ENCODE peak calls at places on chromosomes 16 and 17, in five cellular contexts. Q is progenitor cell of endocrine pancreas, K is thoracic aorta, O is NCI-H69, N is RWPE1. A is an unnamed sample.

GRCh38 chr16:30567160-30567990 is 4.1 kb downstream of the ZNF688 start:
- DNase-seq in Q (no peak), K (no peak), O (peak), N (peak), A (peak)

GRCh38 chr16:79146-80054 is 1.4 kb downstream of the MPG start:
- DNase-seq in Q (no peak), K (no peak), O (no peak), N (no peak), A (no peak)

GRCh38 chr16:47460301-47460754 is 535 bp downstream of the ITFG1 start:
- DNase-seq in Q (no peak), K (no peak), O (peak), N (peak), A (no peak)

GRCh38 chr16:30874244-30874820 is 19.5 kb downstream of the BCL7C start:
- DNase-seq in Q (no peak), K (no peak), O (peak), N (no peak), A (no peak)

GRCh38 chr16:7423436-7423941 is 90.8 kb downstream of the RBFOX1 start:
- DNase-seq in Q (no peak), K (no peak), O (peak), N (no peak), A (no peak)

GRCh38 chr17:9470171-9470570 is 105.4 kb downstream of the STX8 start:
- DNase-seq in Q (no peak), K (no peak), O (no peak), N (no peak), A (no peak)

GRCh38 chr17:35164716-35165115 is 17.1 kb downstream of the UNC45B start:
- DNase-seq in Q (no peak), K (no peak), O (no peak), N (no peak), A (no peak)

GRCh38 chr17:37406635-37407455 is at the start of the genes ACACA and TADA2A:
- DNase-seq in Q (peak), K (peak), O (peak), N (peak), A (peak)

GRCh38 chr17:38942641-38943040 is 17.2 kb downstream of the LASP1NB start:
- DNase-seq in Q (no peak), K (no peak), O (peak), N (no peak), A (no peak)

GRCh38 chr17:38921756-38922411 is 3.5 kb upstream of the LASP1NB start:
- DNase-seq in Q (no peak), K (no peak), O (no peak), N (no peak), A (no peak)

GRCh38 chr16:20404637-20405036 is at the start of gene PDILT:
- DNase-seq in Q (no peak), K (no peak), O (no peak), N (no peak), A (no peak)

GRCh38 chr16:2486645-2487516 is 12.0 kb downstream of the TBC1D24 start:
- DNase-seq in Q (no peak), K (no peak), O (no peak), N (no peak), A (no peak)

GRCh38 chr17:47957591-47958490 is at the start of gene PRR15L:
- DNase-seq in Q (peak), K (no peak), O (peak), N (no peak), A (no peak)

GRCh38 chr17:39979865-39980401 is 674 bp upstream of the PSMD3 start:
- DNase-seq in Q (peak), K (no peak), O (peak), N (peak), A (peak)

GRCh38 chr16:85072947-85073346 is 39.3 kb downstream of the CIBAR2 start:
- DNase-seq in Q (no peak), K (no peak), O (peak), N (no peak), A (peak)

GRCh38 chr16:89864421-89864820 is 9.0 kb upstream of the TCF25 start:
- DNase-seq in Q (no peak), K (no peak), O (no peak), N (peak), A (peak)

GRCh38 chr17:1992541-1992940 is 32.6 kb downstream of the RTN4RL1 start:
- DNase-seq in Q (no peak), K (no peak), O (no peak), N (no peak), A (no peak)

GRCh38 chr17:15398736-15399331 is 57.4 kb upstream of the TEKT3 start:
- DNase-seq in Q (no peak), K (no peak), O (no peak), N (no peak), A (peak)

GRCh38 chr17:15910791-15911190 is 34.1 kb upstream of the ADORA2B start:
- DNase-seq in Q (no peak), K (no peak), O (no peak), N (peak), A (peak)

GRCh38 chr16:49280022-49280741 is 1.5 kb downstream of the CBLN1 start:
- DNase-seq in Q (peak), K (no peak), O (peak), N (no peak), A (no peak)

GRCh38 chr17:2213291-2213960 is 90.2 kb downstream of the SMG6 start:
- DNase-seq in Q (no peak), K (no peak), O (peak), N (no peak), A (no peak)

GRCh38 chr17:55295411-55296170 is 30.8 kb downstream of the HLF start:
- DNase-seq in Q (peak), K (no peak), O (peak), N (peak), A (peak)

GRCh38 chr16:85645021-85645589 is 32.0 kb downstream of the GSE1 start:
- DNase-seq in Q (no peak), K (no peak), O (no peak), N (peak), A (peak)

GRCh38 chr17:11209906-11210305 is 31.1 kb upstream of the SHISA6 start:
- DNase-seq in Q (no peak), K (no peak), O (no peak), N (no peak), A (no peak)